ENCODE peak calls at places on chromosomes 5 and 9, in nine cellular contexts. N, C, K, B, F, Z, S, D and W are unnamed samples.

GRCh38 chr9:136187197-136187596 is 17.7 kb downstream of the LHX3 start:
- DNase-seq in Z (no peak), F (no peak), N (no peak), B (no peak), K (no peak), C (no peak), D (no peak), S (no peak), W (no peak)

GRCh38 chr9:14096182-14096922 is 217.6 kb downstream of the NFIB start:
- DNase-seq in Z (peak; percentile 36), K (no peak), F (peak; percentile 94), D (peak; percentile 77), N (peak; percentile 54), S (no peak), B (peak; percentile 85), C (no peak), W (no peak)

GRCh38 chr9:121362813-121363585 is 7.1 kb downstream of the STOM start:
- DNase-seq in S (no peak), C (no peak), N (no peak), Z (no peak), B (no peak), F (peak; percentile 83), K (no peak), D (no peak), W (no peak)

GRCh38 chr9:124198948-124199347 is 58.8 kb upstream of the NEK6 start:
- DNase-seq in D (no peak), C (no peak), K (no peak), B (no peak), S (no peak), Z (no peak), N (no peak), F (no peak), W (no peak)

GRCh38 chr5:163822548-163822947 is 317.1 kb downstream of the MAT2B start:
- DNase-seq in F (no peak), K (no peak), S (no peak), D (no peak), Z (no peak), C (no peak), N (no peak), B (no peak), W (no peak)

GRCh38 chr5:33588654-33589372 is 148.0 kb downstream of the TARS1 start:
- DNase-seq in C (no peak), K (no peak), N (no peak), F (no peak), S (peak; percentile 27), B (no peak), D (peak; percentile 8), Z (no peak), W (peak; percentile 9)

GRCh38 chr5:80822640-80823039 is 137.5 kb upstream of the RASGRF2 start:
- DNase-seq in N (no peak), C (no peak), K (no peak), B (no peak), F (no peak), Z (no peak), D (no peak), S (no peak), W (no peak)

GRCh38 chr9:90987566-90987965 is 185.9 kb downstream of the SYK start:
- DNase-seq in C (no peak), Z (no peak), K (no peak), D (no peak), S (no peak), F (no peak), N (no peak), B (no peak), W (no peak)

GRCh38 chr9:12697719-12698118 is 4.5 kb downstream of the TYRP1 start:
- DNase-seq in D (no peak), S (no peak), Z (no peak), F (peak; percentile 34), B (no peak), K (no peak), N (no peak), C (no peak), W (no peak)

GRCh38 chr5:87195616-87196015 is 72.1 kb upstream of the RASA1 start:
- DNase-seq in Z (no peak), S (no peak), D (no peak), F (peak; percentile 21), C (no peak), K (no peak), B (no peak), N (no peak), W (no peak)

GRCh38 chr9:98864257-98865180 is 57.0 kb downstream of the GALNT12 start:
- DNase-seq in F (peak; percentile 31), Z (peak; percentile 66), K (no peak), B (no peak), S (no peak), N (no peak), D (no peak), C (no peak), W (no peak)

GRCh38 chr5:63247651-63248050 is 669.0 kb downstream of the LRRC70 start:
- DNase-seq in Z (no peak), B (no peak), F (peak; percentile 62), K (no peak), C (no peak), N (no peak), D (no peak), S (no peak), W (no peak)

GRCh38 chr5:150492621-150493020 is 15.3 kb upstream of the NDST1 start:
- DNase-seq in Z (no peak), S (no peak), B (no peak), D (peak; percentile 36), K (no peak), N (no peak), F (peak; percentile 74), C (no peak), W (no peak)

GRCh38 chr9:128881627-128881883 is 195 bp downstream of the KYAT1 start:
- DNase-seq in Z (no peak), N (no peak), S (no peak), C (no peak), D (no peak), K (no peak), F (no peak), B (no peak), W (no peak)

GRCh38 chr9:7374966-7375650 is 424.5 kb downstream of the DMAC1 start:
- DNase-seq in N (no peak), C (no peak), S (no peak), D (no peak), F (no peak), B (no peak), K (no peak), Z (no peak), W (no peak)

GRCh38 chr9:93127395-93127911 is 6.6 kb downstream of the NINJ1 start:
- DNase-seq in Z (peak; percentile 27), K (no peak), F (peak; percentile 34), B (no peak), S (no peak), D (no peak), C (peak; percentile 18), N (peak; percentile 2), W (no peak)

GRCh38 chr5:147551677-147552076 is 41.8 kb upstream of the DPYSL3 start:
- DNase-seq in Z (no peak), B (no peak), K (no peak), D (no peak), C (no peak), N (no peak), F (no peak), S (no peak), W (no peak)

GRCh38 chr9:130262061-130262745 is 3.4 kb upstream of the HMCN2 start:
- DNase-seq in F (no peak), K (no peak), C (no peak), N (no peak), Z (no peak), B (no peak), S (no peak), D (no peak), W (no peak)

GRCh38 chr5:180860273-180860886 is 696 bp downstream of the ZFP62 start:
- DNase-seq in N (no peak), F (peak; percentile 30), S (peak; percentile 90), Z (no peak), D (peak; percentile 50), B (peak; percentile 66), C (no peak), K (peak; percentile 42), W (peak; percentile 22)

GRCh38 chr5:180910735-180911134 is 11.8 kb downstream of the BTNL8 start:
- DNase-seq in K (no peak), D (no peak), N (no peak), C (peak; percentile 4), S (no peak), Z (no peak), F (no peak), B (no peak), W (no peak)

GRCh38 chr9:130058154-130058553 is 4.4 kb downstream of the GPR107 start:
- DNase-seq in B (no peak), C (no peak), D (peak; percentile 16), F (no peak), K (no peak), N (no peak), Z (no peak), S (no peak), W (no peak)